ENCODE peak calls at places on chromosomes 16 and 17, in five cellular contexts. H is Panc1, F is GM23338, W is GM12878, R is HCT116. J is an unnamed sample.

GRCh38 chr16:77422196-77422784 is 12.5 kb downstream of the ADAMTS18 start:
- ATAC-seq in R (no peak), F (no peak), W (no peak), H (no peak), J (no peak)

GRCh38 chr17:62601438-62601837 is 26.0 kb upstream of the MRC2 start:
- ATAC-seq in W (no peak), H (no peak), F (no peak), R (no peak), J (no peak)

GRCh38 chr16:17412221-17412620 is 58.5 kb downstream of the XYLT1 start:
- ATAC-seq in F (no peak), H (no peak), R (no peak), W (no peak), J (no peak)

GRCh38 chr17:20966869-20967268 is 75.9 kb downstream of the USP22 start:
- ATAC-seq in R (no peak), F (no peak), W (peak), H (no peak), J (no peak)

GRCh38 chr17:6054372-6054771 is 15.8 kb upstream of the WSCD1 start:
- ATAC-seq in H (no peak), R (no peak), W (no peak), F (no peak), J (no peak)

GRCh38 chr16:87133966-87134945 is 182.9 kb downstream of the C16orf95 start:
- ATAC-seq in F (no peak), W (no peak), R (no peak), H (no peak), J (no peak)

GRCh38 chr16:10877472-10877946 is 507 bp downstream of the CIITA start:
- ATAC-seq in F (peak), H (peak), W (peak), R (peak), J (no peak)

GRCh38 chr16:55809386-55809785 is 23.5 kb downstream of the CES1 start:
- ATAC-seq in H (peak), F (peak), R (no peak), W (no peak), J (no peak)

GRCh38 chr17:17769869-17770361 is 66.9 kb downstream of the SREBF1 start:
- ATAC-seq in F (peak), R (no peak), H (no peak), W (no peak), J (no peak)

GRCh38 chr16:64702415-64702814 is 419.4 kb downstream of the CDH11 start:
- ATAC-seq in H (no peak), F (no peak), W (no peak), R (no peak), J (no peak)

GRCh38 chr17:48901241-48901640 is 7.0 kb upstream of the UBE2Z start:
- ATAC-seq in H (peak), R (no peak), F (no peak), W (no peak), J (no peak)

GRCh38 chr17:58965221-58965620 is 141.5 kb downstream of the TRIM37 start:
- ATAC-seq in H (no peak), W (no peak), R (no peak), F (no peak), J (no peak)

GRCh38 chr16:69243479-69243878 is 56.5 kb downstream of the SNTB2 start:
- ATAC-seq in H (no peak), R (no peak), F (no peak), W (no peak), J (no peak)

GRCh38 chr17:72465191-72466024 is 344.6 kb downstream of the SOX9 start:
- ATAC-seq in W (peak), R (peak), F (peak), H (peak), J (no peak)

GRCh38 chr16:77736879-77737278 is 14.6 kb downstream of the NUDT7 start:
- ATAC-seq in W (peak), H (no peak), F (no peak), R (no peak), J (no peak)

GRCh38 chr17:29744121-29744520 is 121.4 kb upstream of the CORO6 start:
- ATAC-seq in H (no peak), R (no peak), F (peak), W (no peak), J (no peak)

GRCh38 chr16:7334801-7335560 is 2.3 kb downstream of the RBFOX1 start:
- ATAC-seq in H (no peak), R (no peak), W (no peak), F (no peak), J (no peak)

GRCh38 chr16:85835227-85835751 is 35.8 kb downstream of the COX4I1 start:
- ATAC-seq in H (no peak), R (no peak), W (no peak), F (no peak), J (no peak)

GRCh38 chr17:2847601-2848255 is 51.5 kb downstream of the RAP1GAP2 start:
- ATAC-seq in R (no peak), W (no peak), F (no peak), H (no peak), J (no peak)

GRCh38 chr17:8598913-8599312 is 31.6 kb downstream of the MYH10 start:
- ATAC-seq in F (no peak), R (no peak), H (no peak), W (peak), J (no peak)

GRCh38 chr16:89720520-89720858 is 209 bp downstream of the VPS9D1 start:
- ATAC-seq in F (peak), W (peak), R (peak), H (peak), J (peak)

GRCh38 chr16:85159226-85159980 is 47.1 kb upstream of the CIBAR2 start:
- ATAC-seq in W (no peak), F (no peak), R (no peak), H (no peak), J (no peak)

DNA sequence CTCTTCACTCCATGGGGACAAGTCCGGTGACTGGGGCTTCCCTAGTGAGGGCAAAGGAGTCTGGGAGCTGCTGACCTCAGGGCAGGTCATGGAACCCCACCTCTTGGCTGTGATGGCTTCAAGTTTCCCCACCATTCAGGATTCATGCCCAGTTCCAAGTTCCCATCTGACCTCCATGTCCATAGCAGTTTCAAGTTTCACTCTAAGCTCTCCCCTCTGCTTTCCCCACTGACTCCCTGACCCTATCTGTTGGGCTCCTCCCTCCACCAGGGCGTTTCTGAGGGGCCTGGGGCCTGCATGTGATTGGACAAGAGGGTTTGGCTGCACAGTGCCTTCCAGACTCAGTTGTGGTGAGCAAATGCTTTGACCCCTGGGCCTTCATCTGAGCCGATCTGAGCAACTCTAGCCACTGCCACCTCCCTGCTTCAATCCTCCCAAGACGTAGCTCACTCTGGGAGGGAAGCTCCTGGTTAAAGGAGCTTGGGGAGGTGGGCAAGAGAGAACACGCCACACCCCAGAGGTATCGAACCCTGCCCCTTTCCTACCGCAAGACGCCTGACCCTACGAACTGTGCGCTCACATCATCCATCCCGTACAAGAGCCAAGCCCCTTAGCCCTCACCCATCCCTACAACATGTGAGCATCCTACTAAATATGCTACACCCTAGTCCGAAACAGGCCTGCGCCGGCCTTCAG is 8.3 kb downstream of the ZNF629 start:
- ATAC-seq in F (peak), H (no peak), R (no peak), W (no peak), J (peak)
- TF ChIP-seq POLR2AphosphoS5 in F (no peak), H (peak), R (peak), W (no peak), J (no peak)

GRCh38 chr16:27332105-27332504 is 18.3 kb downstream of the IL4R start:
- ATAC-seq in H (no peak), W (no peak), R (no peak), F (no peak), J (no peak)
- TF ChIP-seq POLR2AphosphoS5 in H (no peak), W (no peak), R (no peak), F (no peak), J (peak)

GRCh38 chr17:901964-902363 is 77.6 kb downstream of the NXN start:
- ATAC-seq in W (no peak), R (no peak), F (no peak), H (no peak), J (no peak)

GRCh38 chr17:897970-898619 is 81.5 kb downstream of the NXN start:
- ATAC-seq in H (no peak), F (peak), W (no peak), R (no peak), J (no peak)

GRCh38 chr17:902463-902862 is 77.1 kb downstream of the NXN start:
- ATAC-seq in F (peak), R (no peak), H (no peak), W (no peak), J (no peak)

GRCh38 chr17:896439-896838 is 83.1 kb downstream of the NXN start:
- ATAC-seq in H (no peak), W (no peak), R (no peak), F (no peak), J (no peak)

DNA sequence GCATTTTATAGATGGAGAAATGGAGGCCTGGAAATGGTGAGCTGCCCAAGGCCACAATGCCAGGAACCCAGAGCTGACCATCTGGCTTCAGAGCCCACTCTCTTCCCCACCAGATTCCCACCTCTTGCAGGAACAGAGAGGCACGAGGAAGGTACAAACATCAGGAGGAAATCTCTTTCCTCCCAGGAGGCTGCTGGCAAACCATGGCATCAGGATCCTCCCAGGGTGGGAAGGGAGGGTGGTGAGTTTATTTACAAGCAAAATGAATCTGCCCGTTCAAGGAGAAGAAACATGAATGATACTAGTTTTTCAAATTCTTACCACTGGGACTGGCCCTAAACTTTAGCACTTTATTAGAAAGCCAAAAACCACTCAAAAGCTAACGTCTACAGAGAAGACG is 79.2 kb downstream of the NXN start:
- ATAC-seq in F (peak), W (no peak), H (no peak), R (no peak), J (no peak)
- TF ChIP-seq POLR2AphosphoS5 in F (no peak), W (no peak), H (no peak), R (no peak), J (no peak)

GRCh38 chr16:15723808-15724207 is 73.8 kb downstream of the NDE1 start:
- ATAC-seq in F (no peak), R (no peak), W (no peak), H (no peak), J (no peak)
- TF ChIP-seq POLR2AphosphoS5 in F (no peak), R (no peak), W (peak), H (no peak), J (peak)

GRCh38 chr17:75557852-75558665 is 29.5 kb upstream of the MYO15B start:
- ATAC-seq in W (no peak), R (no peak), H (no peak), F (no peak), J (no peak)
- TF ChIP-seq POLR2AphosphoS5 in W (no peak), R (no peak), H (no peak), F (no peak), J (no peak)

GRCh38 chr16:27426423-27427408 is 24.7 kb downstream of the IL21R start:
- ATAC-seq in W (peak), R (peak), F (peak), H (peak), J (no peak)
- TF ChIP-seq POLR2AphosphoS5 in W (peak), R (no peak), F (no peak), H (no peak), J (no peak)

J was measured in gastroesophageal sphincter.